ENCODE peak calls at places on chromosome 1, in five cellular contexts. J is K562, P is IMR-90, I is HepG2, T is SK-N-SH. X is an unnamed sample.
A peak's percentile ranks its signal among the peaks of the same experiment; 100 is the strongest.

GRCh38 chr1:201258763-201259230 is 24.5 kb upstream of the PKP1 start:
- DNase-seq in J (no peak), P (no peak), I (no peak), T (no peak), X (no peak)

GRCh38 chr1:238468068-238468467 is 577.3 kb upstream of the ZP4 start:
- DNase-seq in J (no peak), P (peak; percentile 4), I (no peak), T (no peak), X (no peak)

GRCh38 chr1:203888807-203889251 is 27.4 kb downstream of the SNRPE start:
- DNase-seq in J (no peak), P (peak; percentile 61), I (no peak), T (no peak), X (no peak)

GRCh38 chr1:93256433-93256832 is 75.9 kb downstream of the CCDC18 start:
- DNase-seq in J (no peak), P (no peak), I (no peak), T (no peak), X (no peak)

GRCh38 chr1:25111706-25112105 is 120.6 kb downstream of the SYF2 start:
- DNase-seq in J (no peak), P (no peak), I (no peak), T (no peak), X (no peak)

GRCh38 chr1:12547586-12548225 is 70.3 kb downstream of the DHRS3 start:
- DNase-seq in J (no peak), P (no peak), I (no peak), T (no peak), X (no peak)

GRCh38 chr1:207911983-207912760 is 1.2 kb upstream of the CD34 start:
- DNase-seq in J (no peak), P (no peak), I (no peak), T (no peak), X (no peak)

GRCh38 chr1:237471377-237471776 is 419.3 kb downstream of the ZP4 start:
- DNase-seq in J (no peak), P (no peak), I (no peak), T (no peak), X (no peak)

GRCh38 chr1:169538998-169539871 is 47.0 kb downstream of the F5 start:
- DNase-seq in J (no peak), P (peak; percentile 83), I (peak; percentile 23), T (no peak), X (no peak)

GRCh38 chr1:246689409-246689997 is 34.7 kb upstream of the SCCPDH start:
- DNase-seq in J (peak; percentile 85), P (peak; percentile 66), I (peak; percentile 77), T (peak; percentile 88), X (peak; percentile 34)

GRCh38 chr1:55631508-55631907 is 416.3 kb upstream of the USP24 start:
- DNase-seq in J (no peak), P (peak; percentile 69), I (no peak), T (no peak), X (no peak)

GRCh38 chr1:207885129-207886032 is 25.5 kb downstream of the CD34 start:
- DNase-seq in J (peak; percentile 88), P (peak; percentile 83), I (peak; percentile 70), T (peak; percentile 82), X (no peak)

GRCh38 chr1:54995835-54996234 is 2.9 kb upstream of the BSND start:
- DNase-seq in J (no peak), P (no peak), I (no peak), T (no peak), X (no peak)

GRCh38 chr1:213987876-213988638 is at the start of gene PROX1:
- DNase-seq in J (peak; percentile 42), P (peak; percentile 87), I (peak; percentile 87), T (peak; percentile 67), X (no peak)

GRCh38 chr1:91742848-91743292 is 143.1 kb downstream of the TGFBR3 start:
- DNase-seq in J (no peak), P (peak; percentile 66), I (no peak), T (no peak), X (no peak)

GRCh38 chr1:226784081-226785049 is 45.3 kb upstream of the ITPKB start:
- DNase-seq in J (no peak), P (no peak), I (no peak), T (no peak), X (no peak)

GRCh38 chr1:153932593-153933131 is 9.9 kb upstream of the GATAD2B start:
- DNase-seq in J (no peak), P (no peak), I (no peak), T (peak; percentile 8), X (no peak)

GRCh38 chr1:94855307-94855700 is 35.1 kb downstream of the SLC44A3 start:
- DNase-seq in J (no peak), P (peak; percentile 21), I (no peak), T (no peak), X (no peak)

DNA sequence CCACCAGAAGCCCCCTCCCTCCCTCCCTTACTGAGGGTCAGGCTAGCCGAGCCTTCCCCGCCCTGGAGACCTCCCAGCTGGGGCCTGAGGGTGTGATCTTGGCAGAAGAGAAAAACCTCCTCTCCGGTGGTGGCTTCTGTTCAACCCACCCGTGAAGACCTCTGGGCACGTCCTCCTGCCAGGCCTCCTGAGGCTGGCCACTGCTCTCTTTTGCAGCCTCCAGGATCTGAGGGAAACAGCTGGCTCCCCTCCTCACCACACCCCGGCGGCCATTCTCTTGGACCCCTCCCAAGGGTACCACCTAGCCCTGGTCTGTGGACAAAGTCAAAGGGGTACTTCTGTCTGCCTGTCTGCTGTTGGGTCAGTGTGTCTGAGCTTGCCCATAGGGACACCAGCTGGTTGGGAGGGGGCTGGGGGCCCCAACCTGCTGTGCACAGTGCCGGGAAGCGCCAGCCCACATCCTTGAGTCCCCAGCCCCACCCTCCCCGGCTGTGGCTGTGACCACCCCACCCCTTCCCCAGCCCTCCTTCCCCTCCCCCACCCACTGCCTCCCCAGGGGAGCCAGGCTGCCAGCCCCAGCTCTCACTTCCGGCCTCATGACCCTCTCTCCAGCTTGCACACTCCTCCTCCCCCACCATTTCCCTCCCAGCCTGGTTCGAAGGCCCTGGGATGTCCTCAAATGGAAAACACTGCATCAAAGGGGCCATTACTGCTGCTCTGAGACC is 48.1 kb downstream of the AHDC1 start:
- DNase-seq in J (peak; percentile 64), P (no peak), I (no peak), T (no peak), X (no peak)
- H3K9ac ChIP-seq in J (peak overlapping the region; percentile 83), P (peak overlapping the region; percentile 59), I (no peak overlapping the region), T (no peak overlapping the region), X (peak overlapping the region; percentile 37)

GRCh38 chr1:1832151-1832550 is 53.9 kb upstream of the NADK start:
- DNase-seq in J (no peak), P (no peak), I (no peak), T (peak; percentile 54), X (no peak)

GRCh38 chr1:1827456-1827855 is 49.2 kb upstream of the NADK start:
- DNase-seq in J (no peak), P (no peak), I (no peak), T (no peak), X (no peak)

GRCh38 chr1:1826356-1827088 is 48.3 kb upstream of the NADK start:
- DNase-seq in J (no peak), P (no peak), I (no peak), T (no peak), X (no peak)

GRCh38 chr1:1825217-1825616 is 46.9 kb upstream of the NADK start:
- DNase-seq in J (no peak), P (no peak), I (no peak), T (no peak), X (no peak)

DNA sequence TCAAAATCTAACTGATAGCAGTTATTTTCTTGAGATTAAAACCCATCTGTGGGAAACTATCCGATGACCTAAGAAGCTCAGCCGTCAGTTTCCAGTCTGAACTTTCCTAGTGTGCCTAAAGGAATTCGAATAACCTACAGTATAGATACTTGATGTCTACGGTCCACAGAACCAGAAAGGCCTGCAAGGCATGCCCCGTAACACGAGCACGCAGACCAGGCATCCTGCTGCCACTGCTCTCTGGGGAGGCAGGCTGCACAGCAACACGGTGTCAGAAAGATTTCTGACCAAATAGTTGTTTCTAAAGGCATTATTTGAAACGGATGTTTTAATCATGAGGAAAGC is 48.8 kb upstream of the NADK start:
- DNase-seq in J (no peak), P (no peak), I (no peak), T (no peak), X (no peak)
- TF ChIP-seq MXI1 in J (no peak), P (no peak), I (no peak), T (no peak), X (no peak)

GRCh38 chr1:218371927-218372672 is 27.0 kb downstream of the TGFB2 start:
- DNase-seq in J (no peak), P (peak; percentile 59), I (peak; percentile 82), T (no peak), X (no peak)

GRCh38 chr1:218377143-218377660 is 32.1 kb downstream of the TGFB2 start:
- DNase-seq in J (peak; percentile 31), P (peak; percentile 99), I (peak; percentile 77), T (no peak), X (no peak)

GRCh38 chr1:218376722-218377121 is 31.6 kb downstream of the TGFB2 start:
- DNase-seq in J (no peak), P (no peak), I (peak; percentile 38), T (no peak), X (no peak)

GRCh38 chr1:218374401-218374848 is 29.3 kb downstream of the TGFB2 start:
- DNase-seq in J (no peak), P (peak; percentile 44), I (no peak), T (no peak), X (no peak)

GRCh38 chr1:218374972-218375371 is 29.8 kb downstream of the TGFB2 start:
- DNase-seq in J (no peak), P (peak; percentile 56), I (no peak), T (no peak), X (no peak)
- H3K9ac ChIP-seq in J (no peak overlapping the region), P (no peak overlapping the region), I (no peak overlapping the region), T (peak overlapping the region; percentile 65), X (no peak overlapping the region)

DNA sequence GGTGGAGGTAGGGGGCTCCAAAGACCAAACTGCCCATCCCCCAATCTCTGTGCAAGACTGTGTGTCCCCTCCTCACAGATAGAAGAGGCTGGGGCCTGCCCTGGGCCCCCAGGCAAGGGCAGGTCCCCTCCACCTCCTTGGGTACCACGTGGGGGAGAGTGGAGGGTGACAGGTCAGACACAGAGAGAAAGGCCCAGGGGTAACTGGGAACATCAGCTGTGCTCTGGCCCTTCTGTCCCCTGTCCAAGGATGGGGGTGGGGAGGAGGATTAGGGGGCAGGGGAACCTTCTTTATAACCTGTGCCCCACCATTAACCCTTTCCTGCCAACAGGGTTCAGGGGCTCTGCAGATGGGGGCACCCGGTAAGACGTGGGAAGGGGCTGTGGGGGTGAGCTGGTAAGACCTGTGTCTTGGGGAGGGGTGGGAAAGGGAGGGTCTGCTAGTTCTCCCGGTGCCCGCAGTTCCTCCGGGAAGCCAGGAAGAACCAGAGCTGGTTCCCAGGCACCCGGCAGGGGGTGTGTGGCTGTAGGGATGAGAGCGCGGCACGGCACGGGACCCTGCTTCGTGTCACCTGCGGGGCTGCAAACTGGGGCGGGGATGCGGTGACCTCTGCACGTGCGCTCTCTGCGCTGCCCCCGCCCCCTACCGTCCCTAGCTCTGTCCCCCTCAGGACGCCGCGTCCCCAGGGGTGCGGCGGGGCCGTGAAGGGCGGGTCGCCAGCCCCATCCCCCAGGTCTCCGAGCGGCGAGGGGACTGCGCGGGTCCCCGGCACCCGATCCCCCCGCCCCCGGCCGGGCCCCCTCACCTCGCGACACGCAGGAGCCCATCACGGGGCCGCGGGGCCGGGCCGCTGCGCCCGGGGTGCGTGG is 601 bp downstream of the FAM131C start:
- DNase-seq in J (no peak), P (no peak), I (no peak), T (peak; percentile 75), X (no peak)
- TF ChIP-seq MXI1 in J (no peak), P (no peak), I (no peak), T (no peak), X (no peak)

GRCh38 chr1:9101510-9102146 is 27.3 kb downstream of the GPR157 start:
- DNase-seq in J (peak; percentile 66), P (peak; percentile 68), I (peak; percentile 55), T (peak; percentile 68), X (no peak)
- H3K9ac ChIP-seq in J (no peak overlapping the region), P (no peak overlapping the region), I (no peak overlapping the region), T (no peak overlapping the region), X (no peak overlapping the region)